ENCODE peak calls at places on chromosomes 5 and 9, in five cellular contexts. One of them, this sample, is unnamed.

GRCh38 chr9:70421272-70422180 is 7.1 kb upstream of the KLF9 start:
- DNase-seq in lower leg skin: no peak
- DNase-seq in mucosa of gallbladder: no peak
- DNase-seq in neuronal stem cell: no peak
- DNase-seq in endothelial cell: no peak
- DNase-seq in this sample: no peak

GRCh38 chr9:2116073-2116472 is 100.9 kb downstream of the SMARCA2 start:
- DNase-seq in lower leg skin: no peak
- DNase-seq in mucosa of gallbladder: no peak
- DNase-seq in neuronal stem cell: no peak
- DNase-seq in endothelial cell: peak; percentile 40
- DNase-seq in this sample: no peak

GRCh38 chr5:74974451-74975089 is 77.8 kb downstream of the GCNT4 start:
- DNase-seq in lower leg skin: no peak
- DNase-seq in mucosa of gallbladder: no peak
- DNase-seq in neuronal stem cell: no peak
- DNase-seq in endothelial cell: no peak
- DNase-seq in this sample: no peak

GRCh38 chr5:151660616-151661015 is 26.1 kb downstream of the SPARC start:
- DNase-seq in lower leg skin: no peak
- DNase-seq in mucosa of gallbladder: no peak
- DNase-seq in neuronal stem cell: no peak
- DNase-seq in endothelial cell: no peak
- DNase-seq in this sample: no peak

GRCh38 chr9:70205366-70206020 is 53.3 kb upstream of the SMC5 start:
- DNase-seq in lower leg skin: no peak
- DNase-seq in mucosa of gallbladder: no peak
- DNase-seq in neuronal stem cell: no peak
- DNase-seq in endothelial cell: no peak
- DNase-seq in this sample: no peak

GRCh38 chr9:18726546-18726945 is 252.6 kb downstream of the ADAMTSL1 start:
- DNase-seq in lower leg skin: no peak
- DNase-seq in mucosa of gallbladder: no peak
- DNase-seq in neuronal stem cell: no peak
- DNase-seq in endothelial cell: no peak
- DNase-seq in this sample: peak; percentile 39

GRCh38 chr5:315488-316209 is 5.9 kb upstream of the AHRR start:
- DNase-seq in lower leg skin: peak; percentile 76
- DNase-seq in mucosa of gallbladder: no peak
- DNase-seq in neuronal stem cell: no peak
- DNase-seq in endothelial cell: no peak
- DNase-seq in this sample: no peak

GRCh38 chr5:59097116-59097515 is 514.2 kb downstream of the RAB3C start:
- DNase-seq in lower leg skin: no peak
- DNase-seq in mucosa of gallbladder: no peak
- DNase-seq in neuronal stem cell: no peak
- DNase-seq in endothelial cell: no peak
- DNase-seq in this sample: no peak

GRCh38 chr9:95641591-95641990 is 124.8 kb upstream of the PTCH1 start:
- DNase-seq in lower leg skin: no peak
- DNase-seq in mucosa of gallbladder: no peak
- DNase-seq in neuronal stem cell: no peak
- DNase-seq in endothelial cell: no peak
- DNase-seq in this sample: no peak

GRCh38 chr9:35649431-35650340 is 1.0 kb downstream of the SIT1 start:
- DNase-seq in lower leg skin: peak; percentile 84
- DNase-seq in mucosa of gallbladder: no peak
- DNase-seq in neuronal stem cell: no peak
- DNase-seq in endothelial cell: no peak
- DNase-seq in this sample: no peak

GRCh38 chr9:119961774-119962408 is 592.7 kb upstream of the BRINP1 start:
- DNase-seq in lower leg skin: no peak
- DNase-seq in mucosa of gallbladder: peak; percentile 16
- DNase-seq in neuronal stem cell: peak; percentile 29
- DNase-seq in endothelial cell: peak; percentile 80
- DNase-seq in this sample: no peak

GRCh38 chr5:110478899-110479298 is 247.6 kb downstream of the TMEM232 start:
- DNase-seq in lower leg skin: no peak
- DNase-seq in mucosa of gallbladder: no peak
- DNase-seq in neuronal stem cell: no peak
- DNase-seq in endothelial cell: no peak
- DNase-seq in this sample: peak; percentile 7

GRCh38 chr9:133609311-133610098 is at the start of gene FAM163B:
- DNase-seq in lower leg skin: no peak
- DNase-seq in mucosa of gallbladder: peak; percentile 36
- DNase-seq in neuronal stem cell: peak; percentile 81
- DNase-seq in endothelial cell: peak; percentile 78
- DNase-seq in this sample: no peak

GRCh38 chr5:74673011-74673790 is 11.8 kb upstream of the HEXB start:
- DNase-seq in lower leg skin: no peak
- DNase-seq in mucosa of gallbladder: no peak
- DNase-seq in neuronal stem cell: no peak
- DNase-seq in endothelial cell: no peak
- DNase-seq in this sample: no peak

GRCh38 chr9:93958875-93959682 is 3.9 kb upstream of the BARX1 start:
- DNase-seq in lower leg skin: no peak
- DNase-seq in mucosa of gallbladder: no peak
- DNase-seq in neuronal stem cell: no peak
- DNase-seq in endothelial cell: no peak
- DNase-seq in this sample: no peak

GRCh38 chr5:131171276-131171815 is 602 bp downstream of the LYRM7 start:
- DNase-seq in lower leg skin: no peak
- DNase-seq in mucosa of gallbladder: no peak
- DNase-seq in neuronal stem cell: no peak
- DNase-seq in endothelial cell: no peak
- DNase-seq in this sample: no peak

GRCh38 chr5:139340051-139340450 is 1.6 kb upstream of the PAIP2 start:
- DNase-seq in lower leg skin: no peak
- DNase-seq in mucosa of gallbladder: no peak
- DNase-seq in neuronal stem cell: no peak
- DNase-seq in endothelial cell: no peak
- DNase-seq in this sample: no peak

GRCh38 chr5:32001284-32001683 is 172.8 kb downstream of the GOLPH3 start:
- DNase-seq in lower leg skin: no peak
- DNase-seq in mucosa of gallbladder: no peak
- DNase-seq in neuronal stem cell: no peak
- DNase-seq in endothelial cell: no peak
- DNase-seq in this sample: no peak

GRCh38 chr9:87676976-87677775 is 48.7 kb upstream of the CTSL start:
- DNase-seq in lower leg skin: peak; percentile 75
- DNase-seq in mucosa of gallbladder: peak; percentile 68
- DNase-seq in neuronal stem cell: no peak
- DNase-seq in endothelial cell: no peak
- DNase-seq in this sample: no peak

GRCh38 chr9:105484226-105484625 is 36.4 kb downstream of the FSD1L start:
- DNase-seq in lower leg skin: no peak
- DNase-seq in mucosa of gallbladder: no peak
- DNase-seq in neuronal stem cell: no peak
- DNase-seq in endothelial cell: no peak
- DNase-seq in this sample: no peak

GRCh38 chr9:134607971-134608370 is 33.6 kb upstream of the COL5A1 start:
- DNase-seq in lower leg skin: no peak
- DNase-seq in mucosa of gallbladder: no peak
- DNase-seq in neuronal stem cell: no peak
- DNase-seq in endothelial cell: no peak
- DNase-seq in this sample: no peak

GRCh38 chr9:121253821-121254471 is 14.0 kb upstream of the GSN start:
- DNase-seq in lower leg skin: peak; percentile 25
- DNase-seq in mucosa of gallbladder: no peak
- DNase-seq in neuronal stem cell: no peak
- DNase-seq in endothelial cell: no peak
- DNase-seq in this sample: no peak

GRCh38 chr5:83577036-83577636 is 105.6 kb downstream of the VCAN start:
- DNase-seq in lower leg skin: no peak
- DNase-seq in mucosa of gallbladder: peak; percentile 86
- DNase-seq in neuronal stem cell: no peak
- DNase-seq in endothelial cell: no peak
- DNase-seq in this sample: no peak

GRCh38 chr5:78182838-78183237 is 111.7 kb downstream of the AP3B1 start:
- DNase-seq in lower leg skin: no peak
- DNase-seq in mucosa of gallbladder: no peak
- DNase-seq in neuronal stem cell: no peak
- DNase-seq in endothelial cell: no peak
- DNase-seq in this sample: no peak

GRCh38 chr5:110087829-110088228 is 398.1 kb downstream of the MAN2A1 start:
- DNase-seq in lower leg skin: no peak
- DNase-seq in mucosa of gallbladder: no peak
- DNase-seq in neuronal stem cell: no peak
- DNase-seq in endothelial cell: no peak
- DNase-seq in this sample: no peak

GRCh38 chr5:160542281-160542680 is 120.6 kb downstream of the PTTG1 start:
- DNase-seq in lower leg skin: no peak
- DNase-seq in mucosa of gallbladder: no peak
- DNase-seq in neuronal stem cell: no peak
- DNase-seq in endothelial cell: no peak
- DNase-seq in this sample: no peak

GRCh38 chr5:15757103-15757502 is 257.1 kb downstream of the FBXL7 start:
- DNase-seq in lower leg skin: no peak
- DNase-seq in mucosa of gallbladder: no peak
- DNase-seq in neuronal stem cell: no peak
- DNase-seq in endothelial cell: no peak
- DNase-seq in this sample: no peak

GRCh38 chr9:37732086-37732744 is 21.4 kb upstream of the TRMT10B start:
- DNase-seq in lower leg skin: no peak
- DNase-seq in mucosa of gallbladder: no peak
- DNase-seq in neuronal stem cell: no peak
- DNase-seq in endothelial cell: no peak
- DNase-seq in this sample: no peak

GRCh38 chr5:71783891-71784290 is 64.8 kb downstream of the CARTPT start:
- DNase-seq in lower leg skin: no peak
- DNase-seq in mucosa of gallbladder: no peak
- DNase-seq in neuronal stem cell: no peak
- DNase-seq in endothelial cell: no peak
- DNase-seq in this sample: no peak

GRCh38 chr9:129282308-129283211 is 104.5 kb upstream of the IER5L start:
- DNase-seq in lower leg skin: peak; percentile 82
- DNase-seq in mucosa of gallbladder: no peak
- DNase-seq in neuronal stem cell: no peak
- DNase-seq in endothelial cell: no peak
- DNase-seq in this sample: no peak

GRCh38 chr5:73061593-73061992 is 58.8 kb upstream of the TMEM171 start:
- DNase-seq in lower leg skin: no peak
- DNase-seq in mucosa of gallbladder: no peak
- DNase-seq in neuronal stem cell: no peak
- DNase-seq in endothelial cell: no peak
- DNase-seq in this sample: no peak

GRCh38 chr9:4620046-4620765 is 41.9 kb upstream of the PLPP6 start:
- DNase-seq in lower leg skin: no peak
- DNase-seq in mucosa of gallbladder: no peak
- DNase-seq in neuronal stem cell: no peak
- DNase-seq in endothelial cell: no peak
- DNase-seq in this sample: no peak

GRCh38 chr5:138981606-138982005 is 106.5 kb upstream of the LRRTM2 start:
- DNase-seq in lower leg skin: no peak
- DNase-seq in mucosa of gallbladder: no peak
- DNase-seq in neuronal stem cell: no peak
- DNase-seq in endothelial cell: no peak
- DNase-seq in this sample: no peak

GRCh38 chr9:130713286-130713975 is 19.9 kb downstream of the EXOSC2 start:
- DNase-seq in lower leg skin: no peak
- DNase-seq in mucosa of gallbladder: peak; percentile 36
- DNase-seq in neuronal stem cell: no peak
- DNase-seq in endothelial cell: peak; percentile 44
- DNase-seq in this sample: no peak

GRCh38 chr9:125409637-125410521 is 148.3 kb downstream of the GAPVD1 start:
- DNase-seq in lower leg skin: no peak
- DNase-seq in mucosa of gallbladder: no peak
- DNase-seq in neuronal stem cell: no peak
- DNase-seq in endothelial cell: no peak
- DNase-seq in this sample: no peak

GRCh38 chr9:131258186-131258585 is 18.1 kb downstream of the FAM78A start:
- DNase-seq in lower leg skin: no peak
- DNase-seq in mucosa of gallbladder: no peak
- DNase-seq in neuronal stem cell: no peak
- DNase-seq in endothelial cell: no peak
- DNase-seq in this sample: no peak

GRCh38 chr5:71384706-71385105 is 70.7 kb upstream of the BDP1 start:
- DNase-seq in lower leg skin: no peak
- DNase-seq in mucosa of gallbladder: no peak
- DNase-seq in neuronal stem cell: no peak
- DNase-seq in endothelial cell: no peak
- DNase-seq in this sample: no peak

GRCh38 chr9:125183054-125183453 is 6.5 kb downstream of the PPP6C start:
- DNase-seq in lower leg skin: no peak
- DNase-seq in mucosa of gallbladder: no peak
- DNase-seq in neuronal stem cell: no peak
- DNase-seq in endothelial cell: no peak
- DNase-seq in this sample: no peak

GRCh38 chr9:78021692-78022091 is 9.9 kb downstream of the GNAQ start:
- DNase-seq in lower leg skin: no peak
- DNase-seq in mucosa of gallbladder: peak; percentile 51
- DNase-seq in neuronal stem cell: no peak
- DNase-seq in endothelial cell: peak; percentile 37
- DNase-seq in this sample: no peak